ENCODE peak calls at places on chromosomes 4 and X, in five cellular contexts. M is A549, G is K562, L is HepG2, U is H1. V is an unnamed sample.

GRCh38 chr4:101911616-101912015 is 121.1 kb downstream of the BANK1 start:
- DNase-seq in M (no peak), G (no peak), L (no peak), U (no peak), V (no peak)

GRCh38 chr4:91212140-91212681 is 1085.0 kb downstream of the CCSER1 start:
- DNase-seq in M (no peak), G (no peak), L (no peak), U (peak; percentile 10), V (no peak)

GRCh38 chrX:84099120-84099519 is 88.9 kb downstream of the RPS6KA6 start:
- DNase-seq in M (no peak), G (no peak), L (no peak), U (no peak), V (no peak)

GRCh38 chrX:13059676-13060499 is 15.5 kb upstream of the FAM9C start:
- DNase-seq in M (peak; percentile 88), G (peak; percentile 66), L (no peak), U (no peak), V (peak; percentile 44)

GRCh38 chr4:139154538-139154937 is 22.5 kb downstream of the ELF2 start:
- DNase-seq in M (no peak), G (peak; percentile 46), L (peak; percentile 55), U (no peak), V (peak; percentile 33)

GRCh38 chrX:13463608-13464007 is 105.8 kb upstream of the EGFL6 start:
- DNase-seq in M (peak; percentile 6), G (no peak), L (no peak), U (no peak), V (peak; percentile 40)

GRCh38 chrX:111784667-111785066 is 91.3 kb upstream of the TRPC5OS start:
- DNase-seq in M (no peak), G (no peak), L (no peak), U (no peak), V (no peak)

GRCh38 chrX:22164770-22165388 is 107.8 kb upstream of the CBLL2 start:
- DNase-seq in M (peak; percentile 27), G (no peak), L (no peak), U (no peak), V (no peak)

GRCh38 chr4:186859420-186859819 is 135.8 kb upstream of the FAT1 start:
- DNase-seq in M (no peak), G (no peak), L (no peak), U (no peak), V (no peak)

GRCh38 chr4:11416071-11416766 is 12.5 kb downstream of the HS3ST1 start:
- DNase-seq in M (no peak), G (no peak), L (no peak), U (no peak), V (no peak)

GRCh38 chr4:52244773-52245360 is 193.8 kb downstream of the SPATA18 start:
- DNase-seq in M (no peak), G (no peak), L (no peak), U (no peak), V (no peak)

GRCh38 chr4:150464523-150464922 is 117.4 kb upstream of the MAB21L2 start:
- DNase-seq in M (no peak), G (no peak), L (no peak), U (no peak), V (no peak)

GRCh38 chr4:137367608-137368007 is 164.7 kb downstream of the PCDH18 start:
- DNase-seq in M (no peak), G (no peak), L (no peak), U (no peak), V (no peak)

GRCh38 chr4:126748736-126749135 is 884.0 kb upstream of the INTU start:
- DNase-seq in M (no peak), G (no peak), L (no peak), U (no peak), V (no peak)

GRCh38 chr4:168551945-168552695 is 55.3 kb downstream of the PALLD start:
- DNase-seq in M (peak; percentile 73), G (peak; percentile 19), L (peak; percentile 2), U (no peak), V (peak; percentile 61)

GRCh38 chr4:65467280-65467679 is 203.0 kb downstream of the EPHA5 start:
- DNase-seq in M (no peak), G (no peak), L (no peak), U (no peak), V (no peak)

DNA sequence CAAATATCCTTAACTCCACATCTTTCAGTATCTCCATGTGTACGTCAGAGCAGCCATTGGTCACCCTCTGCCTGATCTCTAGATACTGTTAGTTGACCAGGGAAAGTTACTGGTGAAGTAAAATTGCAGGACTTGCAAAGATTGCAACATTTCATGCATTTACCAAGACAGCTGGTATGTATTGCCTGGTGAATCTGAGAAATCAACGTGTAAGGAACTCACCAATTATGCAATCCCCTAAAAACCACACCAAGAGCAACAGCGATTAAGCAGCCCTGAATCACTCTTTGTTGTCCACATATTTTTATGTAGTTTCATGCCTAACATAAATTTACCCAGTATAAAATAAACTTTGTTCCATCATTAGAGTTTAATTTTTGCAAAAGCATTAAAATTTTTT is 271.2 kb downstream of the NLGN4X start:
- DNase-seq in M (no peak), G (no peak), L (no peak), U (no peak), V (no peak)
- TF ChIP-seq JUN in M (no peak), G (no peak), L (no peak), U (no peak), V (no peak)

GRCh38 chrX:138710866-138711331 is 618 bp downstream of the FGF13 start:
- DNase-seq in M (no peak), G (no peak), L (no peak), U (no peak), V (no peak)
- H3K4me2 ChIP-seq in M (peak overlapping the region; percentile 75), G (no peak overlapping the region), L (no peak overlapping the region), U (peak overlapping the region; percentile 99), V (no peak overlapping the region)

GRCh38 chr4:185835336-185835735 is 23.3 kb upstream of the SORBS2 start:
- DNase-seq in M (no peak), G (no peak), L (no peak), U (no peak), V (no peak)

GRCh38 chr4:185835814-185836213 is 23.8 kb upstream of the SORBS2 start:
- DNase-seq in M (no peak), G (no peak), L (no peak), U (no peak), V (no peak)

GRCh38 chr4:185833055-185833598 is 21.1 kb upstream of the SORBS2 start:
- DNase-seq in M (peak; percentile 28), G (no peak), L (peak; percentile 66), U (no peak), V (peak; percentile 92)

GRCh38 chr4:185834778-185835177 is 22.8 kb upstream of the SORBS2 start:
- DNase-seq in M (no peak), G (no peak), L (no peak), U (no peak), V (no peak)

GRCh38 chr4:185834088-185834487 is 22.1 kb upstream of the SORBS2 start:
- DNase-seq in M (no peak), G (no peak), L (no peak), U (no peak), V (no peak)
- TF ChIP-seq JUN in M (no peak), G (no peak), L (no peak), U (no peak), V (no peak)

DNA sequence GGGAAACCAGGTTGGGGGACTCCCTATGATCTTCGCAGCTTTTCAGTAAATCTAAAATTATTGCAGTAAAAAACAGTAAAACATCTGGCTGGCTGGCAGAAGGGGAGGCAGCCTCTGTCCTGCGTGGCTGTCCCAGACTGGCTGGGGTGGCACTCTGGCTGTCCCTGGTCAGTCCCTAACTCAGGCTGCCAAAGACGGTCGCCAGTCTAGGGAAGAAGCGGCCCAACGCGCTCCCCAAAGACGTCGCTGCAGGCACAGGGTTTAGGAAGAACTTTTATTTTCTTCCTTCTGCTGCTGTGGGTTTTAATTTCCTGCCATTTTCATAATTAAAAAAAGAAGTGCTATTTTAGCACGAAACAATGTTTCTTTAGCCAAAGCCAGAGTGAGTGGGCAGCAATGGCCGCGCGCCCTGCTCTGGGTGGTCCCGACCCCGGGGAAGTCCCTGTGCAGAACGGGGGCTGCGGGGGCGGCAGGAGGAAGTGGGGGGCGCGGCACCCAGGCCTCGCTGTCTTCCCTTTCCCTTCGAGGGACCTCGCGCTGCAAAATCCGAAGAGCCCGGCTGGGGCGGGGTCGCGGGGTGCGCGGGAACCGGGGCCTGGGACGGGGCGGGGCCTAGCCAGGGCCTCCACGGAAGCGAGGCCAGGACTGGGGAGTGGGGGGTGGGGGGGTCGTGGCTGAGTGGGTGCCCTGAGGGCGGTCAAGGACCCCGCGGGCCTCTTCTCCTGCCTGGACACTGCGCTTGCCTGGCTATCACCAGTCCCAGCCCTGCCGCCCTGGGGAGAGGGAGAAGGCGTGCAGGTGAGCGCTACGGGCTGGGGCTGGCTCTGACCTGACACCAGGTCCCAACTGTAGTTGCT is 6.3 kb upstream of the LETM1 start:
- DNase-seq in M (no peak), G (peak; percentile 55), L (no peak), U (no peak), V (no peak)
- H3K4me2 ChIP-seq in M (no peak overlapping the region), G (no peak overlapping the region), L (peak overlapping the region; percentile 93), U (peak overlapping the region; percentile 64), V (peak overlapping the region; percentile 12)

DNA sequence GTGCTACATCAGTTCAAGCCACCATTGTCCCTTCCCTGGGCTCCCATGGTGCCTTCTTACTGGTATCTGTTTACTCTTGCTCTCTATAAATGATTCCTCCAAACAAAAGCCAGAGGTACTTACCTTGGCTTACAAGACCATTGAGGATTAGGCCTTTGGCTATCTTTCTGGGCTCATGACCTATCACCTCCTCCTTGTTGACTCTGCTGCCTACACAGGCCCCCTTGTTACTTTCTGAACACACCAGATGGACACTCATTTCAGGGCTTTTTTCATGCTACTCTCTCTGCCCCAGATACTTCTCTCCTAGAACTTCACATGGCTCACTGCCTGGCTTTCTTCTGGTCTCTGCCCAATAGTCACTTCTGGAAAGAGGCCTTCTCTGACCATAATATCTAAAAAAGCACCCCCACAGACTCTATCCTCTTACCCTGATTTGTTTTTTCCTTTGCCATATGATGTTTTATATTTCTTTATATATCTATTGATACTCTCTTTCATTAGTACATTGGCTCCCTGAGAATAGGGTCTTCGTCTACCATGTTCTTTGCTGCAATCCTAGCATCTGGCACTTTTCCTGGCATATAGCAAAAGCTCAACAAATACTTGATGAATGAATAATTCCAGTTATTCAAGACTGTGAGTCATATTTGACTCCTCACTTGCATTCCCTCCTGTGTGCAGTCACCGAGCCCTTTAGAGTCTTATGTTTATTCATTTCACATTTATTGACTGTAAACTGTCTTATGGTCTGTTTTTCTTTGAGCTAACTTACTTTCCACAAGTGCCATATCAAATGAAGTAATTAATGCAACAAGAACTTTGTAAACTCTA is 27.1 kb upstream of the TAPT1 start:
- DNase-seq in M (peak; percentile 32), G (no peak), L (peak; percentile 71), U (no peak), V (no peak)
- TF ChIP-seq JUN in M (no peak), G (no peak), L (no peak), U (no peak), V (no peak)

GRCh38 chr4:190020790-190021717 is 6.0 kb downstream of the FRG2 start:
- DNase-seq in M (peak; percentile 79), G (peak; percentile 51), L (peak; percentile 24), U (no peak), V (no peak)
- H3K4me2 ChIP-seq in M (peak overlapping the region; percentile 80), G (no peak overlapping the region), L (peak overlapping the region; percentile 18), U (peak overlapping the region; percentile 81), V (no peak overlapping the region)

GRCh38 chrX:38379088-38379487 is 26.7 kb downstream of the OTC start:
- DNase-seq in M (no peak), G (no peak), L (no peak), U (no peak), V (no peak)
- TF ChIP-seq JUN in M (no peak), G (no peak), L (no peak), U (no peak), V (no peak)

GRCh38 chrX:101407167-101407747 is 468 bp downstream of the GLA start:
- DNase-seq in M (no peak), G (no peak), L (no peak), U (no peak), V (no peak)
- H3K4me2 ChIP-seq in M (peak overlapping the region; percentile 80), G (peak overlapping the region; percentile 94), L (peak overlapping the region; percentile 65), U (peak overlapping the region; percentile 67), V (peak overlapping the region; percentile 68)

GRCh38 chrX:8748855-8749254 is 16.9 kb upstream of the ANOS1 start:
- DNase-seq in M (peak; percentile 39), G (peak; percentile 22), L (no peak), U (no peak), V (peak; percentile 22)
- TF ChIP-seq JUN in M (no peak), G (no peak), L (no peak), U (no peak), V (no peak)